ENCODE peak calls at places on chromosomes 13 and 19, in four cellular contexts. One of them, this sample, is unnamed.

GRCh38 chr19:6161271-6161850 is 25.9 kb downstream of the ACSBG2 start:
- DNase-seq in activated naive CD4-positive, alpha-beta T cell: no peak
- DNase-seq in Karpas-422: peak; percentile 97
- DNase-seq in T-helper 17 cell: peak; percentile 19
- DNase-seq in this sample: no peak

GRCh38 chr13:40194204-40194806 is 472.1 kb downstream of the FOXO1 start:
- DNase-seq in activated naive CD4-positive, alpha-beta T cell: no peak
- DNase-seq in Karpas-422: no peak
- DNase-seq in T-helper 17 cell: no peak
- DNase-seq in this sample: no peak

GRCh38 chr19:23052349-23052748 is 49.4 kb upstream of the ZNF728 start:
- DNase-seq in activated naive CD4-positive, alpha-beta T cell: no peak
- DNase-seq in Karpas-422: no peak
- DNase-seq in T-helper 17 cell: no peak
- DNase-seq in this sample: no peak

GRCh38 chr19:15195987-15196682 is 4.7 kb downstream of the NOTCH3 start:
- DNase-seq in activated naive CD4-positive, alpha-beta T cell: no peak
- DNase-seq in Karpas-422: no peak
- DNase-seq in T-helper 17 cell: no peak
- DNase-seq in this sample: no peak

GRCh38 chr19:33948651-33949335 is 152.1 kb downstream of the KCTD15 start:
- DNase-seq in activated naive CD4-positive, alpha-beta T cell: no peak
- DNase-seq in Karpas-422: no peak
- DNase-seq in T-helper 17 cell: no peak
- DNase-seq in this sample: no peak

GRCh38 chr19:4985551-4985991 is 16.7 kb downstream of the KDM4B start:
- DNase-seq in activated naive CD4-positive, alpha-beta T cell: no peak
- DNase-seq in Karpas-422: no peak
- DNase-seq in T-helper 17 cell: no peak
- DNase-seq in this sample: no peak

GRCh38 chr13:100560498-100561215 is 27.9 kb downstream of the GGACT start:
- DNase-seq in activated naive CD4-positive, alpha-beta T cell: no peak
- DNase-seq in Karpas-422: no peak
- DNase-seq in T-helper 17 cell: no peak
- DNase-seq in this sample: no peak

GRCh38 chr13:109500146-109500773 is 286.1 kb downstream of the IRS2 start:
- DNase-seq in activated naive CD4-positive, alpha-beta T cell: no peak
- DNase-seq in Karpas-422: no peak
- DNase-seq in T-helper 17 cell: no peak
- DNase-seq in this sample: no peak

GRCh38 chr13:31172535-31172934 is 10.8 kb upstream of the HSPH1 start:
- DNase-seq in activated naive CD4-positive, alpha-beta T cell: no peak
- DNase-seq in Karpas-422: no peak
- DNase-seq in T-helper 17 cell: no peak
- DNase-seq in this sample: no peak

GRCh38 chr19:18385675-18386542 is at the start of gene GDF15:
- DNase-seq in activated naive CD4-positive, alpha-beta T cell: no peak
- DNase-seq in Karpas-422: peak; percentile 65
- DNase-seq in T-helper 17 cell: no peak
- DNase-seq in this sample: no peak

GRCh38 chr13:44848956-44849748 is 140.1 kb downstream of the NUFIP1 start:
- DNase-seq in activated naive CD4-positive, alpha-beta T cell: no peak
- DNase-seq in Karpas-422: no peak
- DNase-seq in T-helper 17 cell: no peak
- DNase-seq in this sample: no peak

GRCh38 chr13:100674848-100675659 is 459 bp upstream of the TMTC4 start:
- DNase-seq in activated naive CD4-positive, alpha-beta T cell: peak; percentile 98
- DNase-seq in Karpas-422: peak; percentile 100
- DNase-seq in T-helper 17 cell: peak; percentile 99
- DNase-seq in this sample: peak; percentile 99

GRCh38 chr19:39415111-39416046 is 2.9 kb downstream of the PLEKHG2 start:
- DNase-seq in activated naive CD4-positive, alpha-beta T cell: no peak
- DNase-seq in Karpas-422: peak; percentile 44
- DNase-seq in T-helper 17 cell: no peak
- DNase-seq in this sample: no peak

GRCh38 chr19:30107351-30107750 is 165.3 kb downstream of the URI1 start:
- DNase-seq in activated naive CD4-positive, alpha-beta T cell: no peak
- DNase-seq in Karpas-422: no peak
- DNase-seq in T-helper 17 cell: no peak
- DNase-seq in this sample: no peak

GRCh38 chr13:27481766-27482165 is 31.4 kb upstream of the MTIF3 start:
- DNase-seq in activated naive CD4-positive, alpha-beta T cell: no peak
- DNase-seq in Karpas-422: peak; percentile 55
- DNase-seq in T-helper 17 cell: no peak
- DNase-seq in this sample: no peak

GRCh38 chr13:99198630-99199029 is 2.0 kb upstream of the UBAC2 start:
- DNase-seq in activated naive CD4-positive, alpha-beta T cell: no peak
- DNase-seq in Karpas-422: no peak
- DNase-seq in T-helper 17 cell: no peak
- DNase-seq in this sample: no peak

GRCh38 chr13:46893820-46894533 is 2.9 kb downstream of the HTR2A start:
- DNase-seq in activated naive CD4-positive, alpha-beta T cell: peak; percentile 24
- DNase-seq in Karpas-422: peak; percentile 82
- DNase-seq in T-helper 17 cell: peak; percentile 49
- DNase-seq in this sample: peak; percentile 43

GRCh38 chr19:40744554-40745401 is 5.5 kb downstream of the ACTMAP start:
- DNase-seq in activated naive CD4-positive, alpha-beta T cell: no peak
- DNase-seq in Karpas-422: peak; percentile 72
- DNase-seq in T-helper 17 cell: no peak
- DNase-seq in this sample: no peak

GRCh38 chr13:59771272-59771671 is 392.5 kb downstream of the DIAPH3 start:
- DNase-seq in activated naive CD4-positive, alpha-beta T cell: no peak
- DNase-seq in Karpas-422: peak; percentile 44
- DNase-seq in T-helper 17 cell: no peak
- DNase-seq in this sample: no peak

GRCh38 chr13:51697181-51697580 is 106.8 kb downstream of the DHRS12 start:
- DNase-seq in activated naive CD4-positive, alpha-beta T cell: no peak
- DNase-seq in Karpas-422: peak; percentile 29
- DNase-seq in T-helper 17 cell: no peak
- DNase-seq in this sample: no peak

GRCh38 chr19:5038631-5039271 is 69.8 kb downstream of the KDM4B start:
- DNase-seq in activated naive CD4-positive, alpha-beta T cell: no peak
- DNase-seq in Karpas-422: peak; percentile 82
- DNase-seq in T-helper 17 cell: no peak
- DNase-seq in this sample: no peak

GRCh38 chr13:99086149-99086868 is 108.4 kb upstream of the DOCK9 start:
- DNase-seq in activated naive CD4-positive, alpha-beta T cell: peak; percentile 17
- DNase-seq in Karpas-422: peak; percentile 79
- DNase-seq in T-helper 17 cell: peak; percentile 67
- DNase-seq in this sample: peak; percentile 71

This sample was measured in activated T-helper 9 cell treated with anti-CD3 and anti-CD28 coated beads, Interleukin-2, amount 50 U/mL, for 16 hours.